ENCODE peak calls at places on chromosomes 2 and 18, in eight cellular contexts. U is right lobe of liver, H is GM06990, N is lower leg skin, C is H1, B is fibroblast of lung, R is gastrocnemius medialis, G is LNCaP clone FGC. Y is an unnamed sample.

GRCh38 chr2:136112317-136112891 is 5.5 kb downstream of the CXCR4 start:
- DNase-seq in H (no peak), U (no peak), G (no peak), R (no peak), C (no peak), B (no peak), N (no peak), Y (no peak)

GRCh38 chr2:167844714-167845530 is 402.5 kb downstream of the STK39 start:
- DNase-seq in B (no peak), R (no peak), U (no peak), C (peak; percentile 75), H (no peak), G (no peak), N (no peak), Y (peak; percentile 26)

GRCh38 chr2:113770929-113771328 is 14.5 kb upstream of the SLC35F5 start:
- DNase-seq in G (no peak), B (no peak), N (no peak), U (no peak), R (no peak), C (peak; percentile 62), H (no peak), Y (no peak)

GRCh38 chr2:234491281-234491680 is 5.6 kb downstream of the ARL4C start:
- DNase-seq in R (no peak), G (no peak), B (no peak), C (no peak), H (no peak), U (no peak), N (no peak), Y (no peak)

GRCh38 chr2:18396328-18396727 is 164.1 kb downstream of the RDH14 start:
- DNase-seq in C (no peak), N (no peak), R (no peak), H (no peak), B (no peak), G (no peak), U (no peak), Y (no peak)

GRCh38 chr2:10344105-10345066 is 41.7 kb downstream of the HPCAL1 start:
- DNase-seq in U (no peak), R (no peak), B (peak; percentile 20), C (no peak), H (no peak), N (no peak), G (no peak), Y (no peak)

GRCh38 chr2:77104554-77104953 is 417.6 kb downstream of the LRRTM4 start:
- DNase-seq in C (no peak), H (no peak), R (no peak), G (no peak), U (no peak), N (no peak), B (no peak), Y (no peak)

GRCh38 chr18:60232541-60232940 is 140.0 kb downstream of the MC4R start:
- DNase-seq in N (no peak), U (no peak), C (no peak), G (no peak), B (peak; percentile 11), R (no peak), H (no peak), Y (no peak)

GRCh38 chr2:191688934-191689695 is 11.2 kb downstream of the NABP1 start:
- DNase-seq in C (no peak), B (peak; percentile 57), G (no peak), R (no peak), U (no peak), N (no peak), H (no peak), Y (no peak)

GRCh38 chr2:233487748-233488345 is 78.7 kb downstream of the USP40 start:
- DNase-seq in B (peak; percentile 5), R (no peak), N (no peak), G (no peak), H (no peak), U (no peak), C (no peak), Y (no peak)

GRCh38 chr2:162072976-162073775 is 839 bp downstream of the DPP4 start:
- DNase-seq in N (no peak), B (peak; percentile 23), H (no peak), C (peak; percentile 52), U (peak; percentile 55), R (no peak), G (no peak), Y (no peak)

GRCh38 chr18:23250893-23251656 is 115.8 kb downstream of the CABLES1 start:
- DNase-seq in R (peak; percentile 33), G (no peak), U (no peak), B (peak; percentile 83), C (no peak), N (no peak), H (no peak), Y (no peak)

GRCh38 chr2:44464437-44464836 is 102.7 kb downstream of the CAMKMT start:
- DNase-seq in U (no peak), H (no peak), R (no peak), G (no peak), B (no peak), N (no peak), C (no peak), Y (no peak)

GRCh38 chr2:44459754-44460153 is 98.0 kb downstream of the CAMKMT start:
- DNase-seq in R (no peak), N (no peak), C (no peak), B (no peak), U (no peak), H (no peak), G (no peak), Y (no peak)

DNA sequence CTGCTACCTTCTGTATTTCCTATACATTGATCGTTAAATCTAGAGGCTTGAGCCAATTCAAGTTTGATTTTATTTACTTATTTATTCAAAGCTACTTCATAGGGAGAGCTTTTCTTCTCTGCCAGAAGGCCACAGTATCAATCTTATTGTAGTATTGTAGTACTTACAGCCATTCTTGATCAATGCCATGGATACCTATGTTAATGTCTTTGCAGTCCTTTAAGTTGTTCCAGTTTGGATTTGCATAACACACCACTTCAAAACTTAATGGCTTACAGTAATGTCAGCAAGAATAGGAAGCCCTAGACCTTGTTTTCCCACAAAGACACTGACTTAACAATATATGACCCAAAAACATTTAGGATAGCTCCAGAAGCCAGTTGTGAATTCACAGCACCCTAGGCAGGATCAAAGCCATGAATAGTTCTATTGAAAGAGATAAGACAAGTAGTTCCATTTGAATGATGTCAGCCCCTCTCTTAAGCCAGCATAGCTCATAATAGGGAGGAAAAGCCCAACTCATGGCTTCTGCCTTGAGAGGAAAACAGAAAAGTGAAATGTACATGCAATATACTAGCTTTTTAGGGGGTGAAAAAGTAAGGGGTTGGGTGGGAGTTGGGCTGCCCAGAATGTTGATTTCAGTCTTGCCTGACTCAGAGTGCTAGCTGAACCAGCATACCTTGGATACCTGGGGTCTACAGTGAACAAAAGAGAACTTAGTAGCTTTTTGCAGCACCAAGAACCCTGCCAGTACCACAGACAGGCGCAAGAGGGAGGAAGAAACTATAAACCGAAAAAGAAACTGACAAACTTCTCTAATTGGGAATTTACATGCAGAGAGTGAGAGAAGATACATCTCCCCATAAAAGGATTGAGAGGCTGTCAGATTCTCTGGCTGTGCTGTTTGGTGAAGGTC is 101.4 kb downstream of the CAMKMT start:
- DNase-seq in R (no peak), U (no peak), C (no peak), B (no peak), G (no peak), N (no peak), H (no peak), Y (no peak)
- TF ChIP-seq CTCF in R (no peak), U (no peak), C (no peak), B (no peak), G (no peak), N (no peak), H (peak; percentile 8), Y (no peak)

DNA sequence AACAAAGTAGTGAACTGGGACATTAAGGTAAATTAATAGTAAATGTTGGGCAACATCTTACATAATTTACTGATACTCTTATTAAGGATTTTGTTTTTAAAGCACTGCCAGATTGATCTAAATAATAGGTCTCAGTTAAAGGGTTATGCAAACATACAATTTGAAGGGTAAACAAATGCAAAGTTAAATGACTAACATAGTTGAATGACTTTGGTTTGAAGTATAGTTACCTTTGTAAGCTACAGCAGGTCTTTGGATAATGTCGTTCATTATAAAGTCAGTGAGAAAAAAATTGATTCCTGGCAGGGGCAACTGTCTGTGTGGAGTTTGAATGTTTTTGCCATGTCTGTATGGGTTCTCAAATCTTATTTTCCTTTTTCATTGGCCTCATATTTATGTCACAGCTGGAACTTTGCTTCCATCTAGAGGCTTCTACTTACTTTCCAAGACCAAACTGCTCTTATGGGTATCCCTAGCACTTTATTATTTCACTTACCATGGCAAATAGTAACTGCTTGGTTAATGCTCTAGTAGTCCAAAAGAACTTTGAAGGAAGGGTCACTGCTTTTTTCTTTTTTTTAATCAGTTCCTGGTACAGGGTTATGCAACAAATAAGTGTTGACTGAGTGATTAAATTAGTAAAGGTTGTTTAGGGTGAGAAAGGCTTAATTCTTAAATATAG is 107.8 kb downstream of the NBEAL1 start:
- DNase-seq in C (no peak), U (no peak), R (no peak), B (peak; percentile 36), N (no peak), G (peak; percentile 31), H (no peak), Y (peak; percentile 7)
- H3K4me3 ChIP-seq in C (no peak overlapping the region), U (no peak overlapping the region), R (no peak overlapping the region), B (no peak overlapping the region), N (no peak overlapping the region), G (no peak overlapping the region), H (no peak overlapping the region), Y (no peak overlapping the region)

GRCh38 chr2:180604077-180604476 is 376.3 kb upstream of the UBE2E3 start:
- DNase-seq in G (no peak), N (no peak), B (peak; percentile 10), R (no peak), H (peak; percentile 12), C (peak; percentile 46), U (no peak), Y (peak; percentile 31)
- TF ChIP-seq CTCF in G (no peak), N (no peak), B (peak; percentile 20), R (no peak), H (peak; percentile 42), C (no peak), U (peak; percentile 18), Y (peak; percentile 40)

GRCh38 chr2:3492951-3493609 is 26.3 kb downstream of the ADI1 start:
- DNase-seq in N (no peak), R (peak; percentile 65), B (peak; percentile 98), C (no peak), U (peak; percentile 42), G (no peak), H (no peak), Y (no peak)
- H3K4me3 ChIP-seq in N (no peak overlapping the region), R (no peak overlapping the region), B (peak overlapping the region; percentile 15), C (no peak overlapping the region), U (no peak overlapping the region), G (no peak overlapping the region), H (no peak overlapping the region), Y (no peak overlapping the region)

DNA sequence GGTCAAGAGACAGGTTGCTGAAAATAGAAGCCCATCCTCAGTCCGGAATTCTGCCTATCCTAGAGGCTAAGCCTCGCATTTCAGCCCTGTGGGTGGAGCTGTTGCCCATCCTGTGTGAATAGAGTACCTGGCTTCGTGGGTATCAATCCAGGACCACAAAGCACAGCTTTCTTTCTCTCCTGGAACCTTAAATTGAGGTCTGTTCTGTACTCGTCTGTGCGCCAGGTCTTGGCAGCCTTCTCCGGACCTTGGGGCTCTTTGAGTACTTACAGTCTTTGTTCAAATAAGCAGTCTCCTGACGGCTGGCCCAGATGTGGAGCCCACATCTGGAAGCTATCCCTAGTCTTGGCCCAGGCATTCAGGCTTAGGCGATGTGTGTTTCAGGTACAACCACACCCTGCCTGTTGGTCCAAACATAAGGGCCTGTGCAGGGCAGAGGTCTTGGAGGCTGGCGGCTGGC is 294.3 kb downstream of the BCL2 start:
- DNase-seq in B (no peak), C (no peak), N (no peak), G (no peak), H (no peak), U (no peak), R (no peak), Y (no peak)
- TF ChIP-seq CTCF in B (peak; percentile 23), C (peak; percentile 72), N (no peak), G (peak; percentile 44), H (peak; percentile 53), U (peak; percentile 46), R (peak; percentile 51), Y (peak; percentile 31)

Y was measured in GM12865.